ENCODE peak calls at places on chromosomes 4 and X, in five cellular contexts. One of them, this sample, is unnamed.

GRCh38 chrX:55715847-55716246 is 1.7 kb upstream of the RRAGB start:
- DNase-seq in GM12878: no peak
- DNase-seq in H1: no peak
- DNase-seq in GM12892: no peak
- DNase-seq in K562: peak
- DNase-seq in this sample: no peak

GRCh38 chr4:13928214-13928613 is 300.7 kb upstream of the BOD1L1 start:
- DNase-seq in GM12878: no peak
- DNase-seq in H1: no peak
- DNase-seq in GM12892: no peak
- DNase-seq in K562: no peak
- DNase-seq in this sample: no peak

GRCh38 chrX:19272452-19272851 is 71.3 kb upstream of the PDHA1 start:
- DNase-seq in GM12878: peak
- DNase-seq in H1: no peak
- DNase-seq in GM12892: no peak
- DNase-seq in K562: no peak
- DNase-seq in this sample: no peak

GRCh38 chr4:74016068-74016467 is 17.6 kb upstream of the CXCL5 start:
- DNase-seq in GM12878: no peak
- DNase-seq in H1: no peak
- DNase-seq in GM12892: no peak
- DNase-seq in K562: no peak
- DNase-seq in this sample: no peak

GRCh38 chr4:44120646-44121045 is 328.0 kb downstream of the KCTD8 start:
- DNase-seq in GM12878: no peak
- DNase-seq in H1: no peak
- DNase-seq in GM12892: no peak
- DNase-seq in K562: no peak
- DNase-seq in this sample: no peak

GRCh38 chr4:182255421-182256190 is 12.4 kb downstream of the TENM3 start:
- DNase-seq in GM12878: no peak
- DNase-seq in H1: no peak
- DNase-seq in GM12892: no peak
- DNase-seq in K562: no peak
- DNase-seq in this sample: no peak

GRCh38 chrX:101347859-101348451 is 587 bp downstream of the TIMM8A start:
- DNase-seq in GM12878: no peak
- DNase-seq in H1: no peak
- DNase-seq in GM12892: no peak
- DNase-seq in K562: peak
- DNase-seq in this sample: no peak

GRCh38 chr4:28106155-28106554 is 1245.5 kb downstream of the STIM2 start:
- DNase-seq in GM12878: no peak
- DNase-seq in H1: no peak
- DNase-seq in GM12892: no peak
- DNase-seq in K562: no peak
- DNase-seq in this sample: no peak

GRCh38 chr4:175935016-175935661 is 123.1 kb upstream of the GPM6A start:
- DNase-seq in GM12878: no peak
- DNase-seq in H1: no peak
- DNase-seq in GM12892: no peak
- DNase-seq in K562: no peak
- DNase-seq in this sample: no peak

GRCh38 chr4:15653864-15654391 is 1.2 kb downstream of the FBXL5 start:
- DNase-seq in GM12878: no peak
- DNase-seq in H1: no peak
- DNase-seq in GM12892: no peak
- DNase-seq in K562: peak
- DNase-seq in this sample: no peak

GRCh38 chr4:184826315-184827266 is 823 bp upstream of the ACSL1 start:
- DNase-seq in GM12878: no peak
- DNase-seq in H1: no peak
- DNase-seq in GM12892: peak
- DNase-seq in K562: peak
- DNase-seq in this sample: peak

GRCh38 chr4:3670521-3671519 is 95.4 kb upstream of the ADRA2C start:
- DNase-seq in GM12878: no peak
- DNase-seq in H1: no peak
- DNase-seq in GM12892: no peak
- DNase-seq in K562: no peak
- DNase-seq in this sample: no peak

GRCh38 chr4:103091601-103092223 is 7.9 kb downstream of the BDH2 start:
- DNase-seq in GM12878: peak
- DNase-seq in H1: no peak
- DNase-seq in GM12892: no peak
- DNase-seq in K562: peak
- DNase-seq in this sample: no peak

GRCh38 chrX:69493193-69493592 is 10.9 kb upstream of the NALF2 start:
- DNase-seq in GM12878: no peak
- DNase-seq in H1: peak
- DNase-seq in GM12892: no peak
- DNase-seq in K562: peak
- DNase-seq in this sample: no peak

GRCh38 chrX:47145408-47146120 is 543 bp downstream of the RBM10 start:
- DNase-seq in GM12878: no peak
- DNase-seq in H1: no peak
- DNase-seq in GM12892: peak
- DNase-seq in K562: peak
- DNase-seq in this sample: no peak

GRCh38 chrX:44012484-44013096 is 39.4 kb upstream of the NDP start:
- DNase-seq in GM12878: no peak
- DNase-seq in H1: no peak
- DNase-seq in GM12892: no peak
- DNase-seq in K562: no peak
- DNase-seq in this sample: no peak
- TF ChIP-seq POLR2AphosphoS5 in GM12878: no peak
- TF ChIP-seq POLR2AphosphoS5 in H1: no peak
- TF ChIP-seq POLR2AphosphoS5 in GM12892: no peak
- TF ChIP-seq POLR2AphosphoS5 in K562: no peak
- TF ChIP-seq POLR2AphosphoS5 in this sample: no peak

DNA sequence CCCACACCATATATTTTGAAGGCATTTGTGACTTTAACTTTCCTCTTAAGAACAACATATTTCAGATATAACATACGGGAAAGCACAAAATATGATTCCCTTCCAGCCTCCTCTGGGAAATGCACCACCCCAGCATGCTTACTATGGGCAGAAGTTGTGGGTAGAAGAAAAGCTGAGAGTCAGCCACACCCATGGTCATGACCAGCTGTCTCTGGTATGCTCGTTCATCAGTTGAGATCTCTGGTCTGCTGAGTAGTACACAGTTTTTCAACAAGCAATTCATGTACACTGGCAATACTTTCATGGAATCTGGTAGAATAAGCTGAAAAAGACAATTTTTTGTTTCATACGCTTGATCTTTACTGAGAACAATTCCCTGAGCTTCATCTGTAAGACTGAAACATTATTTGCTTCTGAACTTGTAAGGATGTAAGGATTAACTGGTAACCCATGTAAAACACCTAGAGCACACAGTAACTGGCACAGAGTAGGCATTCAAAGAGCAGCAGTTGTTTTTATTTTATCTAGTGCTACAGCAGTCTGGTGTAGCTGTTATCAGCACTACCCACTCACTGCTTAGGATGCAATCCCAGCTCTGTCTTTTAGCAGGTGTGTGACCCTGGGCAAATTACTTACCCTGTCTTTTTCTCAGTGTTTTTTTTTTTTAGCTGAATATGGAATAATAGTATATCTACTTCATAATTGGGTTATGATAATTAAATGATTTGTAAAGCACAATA is 47.6 kb downstream of the METTL14 start:
- DNase-seq in GM12878: no peak
- DNase-seq in H1: no peak
- DNase-seq in GM12892: no peak
- DNase-seq in K562: no peak
- DNase-seq in this sample: no peak
- TF ChIP-seq TAF1 in GM12878: no peak
- TF ChIP-seq TAF1 in H1: no peak
- TF ChIP-seq TAF1 in GM12892: no peak
- TF ChIP-seq TAF1 in K562: no peak
- TF ChIP-seq TAF1 in this sample: no peak

GRCh38 chr4:153683763-153684181 is 308 bp upstream of the TLR2 start:
- DNase-seq in GM12878: no peak
- DNase-seq in H1: no peak
- DNase-seq in GM12892: no peak
- DNase-seq in K562: no peak
- DNase-seq in this sample: no peak

GRCh38 chr4:153679476-153679875 is 4.6 kb upstream of the TLR2 start:
- DNase-seq in GM12878: no peak
- DNase-seq in H1: no peak
- DNase-seq in GM12892: no peak
- DNase-seq in K562: no peak
- DNase-seq in this sample: no peak

GRCh38 chr4:153684182-153685073 is at the start of gene TLR2:
- DNase-seq in GM12878: no peak
- DNase-seq in H1: peak
- DNase-seq in GM12892: peak
- DNase-seq in K562: peak
- DNase-seq in this sample: peak
- TF ChIP-seq POLR2AphosphoS5 in GM12878: no peak
- TF ChIP-seq POLR2AphosphoS5 in H1: no peak
- TF ChIP-seq POLR2AphosphoS5 in GM12892: no peak
- TF ChIP-seq POLR2AphosphoS5 in K562: no peak
- TF ChIP-seq POLR2AphosphoS5 in this sample: no peak

GRCh38 chr4:148335133-148335532 is 107.1 kb downstream of the NR3C2 start:
- DNase-seq in GM12878: no peak
- DNase-seq in H1: no peak
- DNase-seq in GM12892: no peak
- DNase-seq in K562: no peak
- DNase-seq in this sample: no peak
- TF ChIP-seq TAF1 in GM12878: no peak
- TF ChIP-seq TAF1 in H1: no peak
- TF ChIP-seq TAF1 in GM12892: no peak
- TF ChIP-seq TAF1 in K562: no peak
- TF ChIP-seq TAF1 in this sample: no peak

GRCh38 chr4:8229341-8229975 is 30.4 kb downstream of the SH3TC1 start:
- DNase-seq in GM12878: no peak
- DNase-seq in H1: no peak
- DNase-seq in GM12892: no peak
- DNase-seq in K562: no peak
- DNase-seq in this sample: no peak

GRCh38 chr4:8227201-8227770 is 28.2 kb downstream of the SH3TC1 start:
- DNase-seq in GM12878: no peak
- DNase-seq in H1: no peak
- DNase-seq in GM12892: no peak
- DNase-seq in K562: no peak
- DNase-seq in this sample: no peak

GRCh38 chr4:8227771-8228318 is 28.8 kb downstream of the SH3TC1 start:
- DNase-seq in GM12878: no peak
- DNase-seq in H1: no peak
- DNase-seq in GM12892: no peak
- DNase-seq in K562: no peak
- DNase-seq in this sample: no peak

GRCh38 chr4:8230033-8230432 is 30.9 kb downstream of the SH3TC1 start:
- DNase-seq in GM12878: no peak
- DNase-seq in H1: no peak
- DNase-seq in GM12892: no peak
- DNase-seq in K562: no peak
- DNase-seq in this sample: no peak

GRCh38 chr4:8228319-8229250 is 29.5 kb downstream of the SH3TC1 start:
- DNase-seq in GM12878: peak
- DNase-seq in H1: no peak
- DNase-seq in GM12892: peak
- DNase-seq in K562: peak
- DNase-seq in this sample: peak
- TF ChIP-seq POLR2AphosphoS5 in GM12878: no peak
- TF ChIP-seq POLR2AphosphoS5 in H1: no peak
- TF ChIP-seq POLR2AphosphoS5 in GM12892: no peak
- TF ChIP-seq POLR2AphosphoS5 in K562: no peak
- TF ChIP-seq POLR2AphosphoS5 in this sample: no peak